ENCODE peak calls at places on chromosomes 11 and 22, in ten cellular contexts. M, B, V, Q, X, J, O, D, F and R are unnamed samples.

GRCh38 chr11:95231881-95232605 is 1.0 kb upstream of the SESN3 start:
- DNase-seq in B (peak; percentile 87), V (no peak), M (peak; percentile 86), O (peak; percentile 56), Q (peak; percentile 69), J (peak; percentile 65), F (peak; percentile 86), X (peak; percentile 87), D (peak; percentile 74), R (peak; percentile 59)

GRCh38 chr11:13644997-13645667 is 23.3 kb upstream of the FAR1 start:
- DNase-seq in X (no peak), M (no peak), V (no peak), B (no peak), F (no peak), O (no peak), J (no peak), Q (no peak), D (peak; percentile 24), R (no peak)

GRCh38 chr11:129402196-129402595 is 26.5 kb downstream of the BARX2 start:
- DNase-seq in X (no peak), B (no peak), J (no peak), V (no peak), O (no peak), M (no peak), F (no peak), D (no peak), Q (no peak), R (no peak)

GRCh38 chr11:76704171-76704948 is 33.8 kb upstream of the LRRC32 start:
- DNase-seq in B (no peak), D (no peak), X (no peak), O (no peak), J (no peak), F (no peak), M (no peak), V (no peak), Q (no peak), R (no peak)

GRCh38 chr11:45670386-45671135 is 5.1 kb upstream of the CHST1 start:
- DNase-seq in J (no peak), F (no peak), Q (no peak), D (no peak), O (no peak), X (no peak), M (peak; percentile 43), B (no peak), V (no peak), R (no peak)

GRCh38 chr22:19359554-19360299 is 68.2 kb upstream of the CLTCL1 start:
- DNase-seq in Q (no peak), X (no peak), F (no peak), B (no peak), M (no peak), V (no peak), D (no peak), J (no peak), O (no peak), R (no peak)

GRCh38 chr11:93054881-93055280 is 85.4 kb downstream of the MTNR1B start:
- DNase-seq in B (no peak), F (peak; percentile 42), M (no peak), J (no peak), V (peak; percentile 15), X (no peak), D (no peak), O (no peak), Q (no peak), R (no peak)

GRCh38 chr22:33897621-33897910 is 22.7 kb downstream of the LARGE1 start:
- DNase-seq in M (no peak), J (no peak), F (no peak), D (no peak), X (no peak), O (no peak), Q (no peak), V (no peak), B (no peak), R (no peak)

GRCh38 chr11:133526790-133527189 is 5.5 kb downstream of the OPCML start:
- DNase-seq in M (no peak), J (no peak), D (no peak), X (no peak), B (no peak), Q (peak; percentile 25), V (no peak), O (no peak), F (no peak), R (no peak)

GRCh38 chr11:125626381-125626950 is 1.5 kb downstream of the CHEK1 start:
- DNase-seq in X (no peak), D (no peak), O (no peak), B (no peak), V (no peak), M (no peak), F (no peak), Q (no peak), J (no peak), R (no peak)

GRCh38 chr11:125627236-125627910 is 2.4 kb downstream of the CHEK1 start:
- DNase-seq in F (no peak), Q (no peak), D (no peak), V (no peak), B (no peak), X (no peak), O (no peak), M (no peak), J (no peak), R (no peak)

GRCh38 chr11:125625225-125625593 is 246 bp downstream of the CHEK1 start:
- DNase-seq in D (no peak), J (no peak), F (no peak), V (no peak), O (peak; percentile 20), M (no peak), B (no peak), X (no peak), Q (no peak), R (no peak)

GRCh38 chr11:125624756-125625213 is at the start of gene CHEK1:
- DNase-seq in F (no peak), B (no peak), X (no peak), J (no peak), O (no peak), Q (no peak), V (no peak), M (no peak), D (peak; percentile 26), R (no peak)

GRCh38 chr11:125625594-125626380 is 824 bp downstream of the CHEK1 start:
- DNase-seq in J (peak; percentile 88), F (peak; percentile 87), B (peak; percentile 92), V (peak; percentile 50), M (peak; percentile 90), O (peak; percentile 84), X (peak; percentile 76), D (peak; percentile 87), Q (peak; percentile 86), R (peak; percentile 68)
- TF ChIP-seq POLR2A in J (peak; percentile 60), F (peak; percentile 70), B (peak; percentile 57), V (peak; percentile 49), M (peak; percentile 70), O (no peak), X (peak; percentile 78), D (peak; percentile 94), Q (no peak), R (no peak)

GRCh38 chr11:5246772-5247478 is 2.7 kb downstream of the HBG1 start:
- DNase-seq in O (no peak), D (no peak), Q (no peak), J (no peak), M (no peak), F (no peak), B (no peak), V (no peak), X (no peak), R (no peak)

GRCh38 chr11:5252280-5253265 is 2.0 kb downstream of the HBG2 start:
- DNase-seq in X (no peak), V (no peak), B (no peak), J (no peak), M (no peak), F (no peak), D (no peak), O (no peak), Q (no peak), R (no peak)

GRCh38 chr11:5247479-5248192 is 2.0 kb downstream of the HBG1 start:
- DNase-seq in Q (no peak), X (no peak), V (no peak), J (no peak), D (no peak), O (no peak), B (no peak), M (no peak), F (no peak), R (no peak)

GRCh38 chr11:5251746-5252145 is 2.1 kb upstream of the HBG1 start:
- DNase-seq in O (no peak), B (no peak), Q (no peak), F (no peak), D (no peak), M (no peak), J (no peak), X (no peak), V (no peak), R (no peak)

GRCh38 chr11:5250777-5251176 is 1.1 kb upstream of the HBG1 start:
- DNase-seq in Q (no peak), J (no peak), B (no peak), M (no peak), X (no peak), V (no peak), O (no peak), D (no peak), F (no peak), R (no peak)
- TF ChIP-seq POLR2A in Q (no peak), J (no peak), B (no peak), M (no peak), X (no peak), V (no peak), O (no peak), D (no peak), F (no peak), R (no peak)

GRCh38 chr11:19220903-19221682 is 19.3 kb upstream of the CSRP3 start:
- DNase-seq in M (no peak), J (peak; percentile 69), B (no peak), V (no peak), Q (no peak), X (no peak), D (no peak), F (no peak), O (no peak), R (no peak)

GRCh38 chr11:19226378-19227195 is 14.2 kb downstream of the E2F8 start:
- DNase-seq in D (no peak), M (no peak), B (no peak), X (no peak), O (no peak), F (no peak), V (no peak), Q (no peak), J (no peak), R (no peak)

GRCh38 chr11:19228956-19229355 is 11.8 kb downstream of the E2F8 start:
- DNase-seq in Q (no peak), B (no peak), V (no peak), O (no peak), J (no peak), M (no peak), F (no peak), X (no peak), D (no peak), R (no peak)

GRCh38 chr11:19225599-19225998 is 15.1 kb downstream of the E2F8 start:
- DNase-seq in D (no peak), V (no peak), X (no peak), F (no peak), B (no peak), M (no peak), O (no peak), Q (no peak), J (no peak), R (no peak)

GRCh38 chr11:19225123-19225522 is 15.6 kb downstream of the E2F8 start:
- DNase-seq in F (no peak), V (no peak), O (no peak), D (no peak), J (no peak), X (no peak), Q (peak; percentile 52), M (no peak), B (no peak), R (no peak)
- TF ChIP-seq POLR2A in F (no peak), V (no peak), O (no peak), D (no peak), J (no peak), X (no peak), Q (no peak), M (no peak), B (no peak), R (no peak)

GRCh38 chr22:17158568-17159503 is at the start of gene HDHD5:
- DNase-seq in M (peak; percentile 94), F (peak; percentile 92), B (peak; percentile 92), Q (peak; percentile 92), D (peak; percentile 89), V (peak; percentile 80), X (peak; percentile 90), J (peak; percentile 93), O (peak; percentile 86), R (peak; percentile 86)
- TF ChIP-seq POLR2A in M (peak; percentile 59), F (peak; percentile 72), B (no peak), Q (no peak), D (peak; percentile 64), V (peak; percentile 36), X (peak; percentile 53), J (no peak), O (peak; percentile 15), R (no peak)